ENCODE peak calls at places on chromosomes 3 and 15, in eight cellular contexts. Z is NCI-H2171 treated with DMSO at 0.1 percent for 48 hours; B is AG08395; S is ureter; D is T-helper 9 cell; A is activated CD8-positive, alpha-beta memory T cell treated with anti-CD3 and anti-CD28 coated beads for 48 hours; U is stimulated activated CD4-positive, alpha-beta T cell treated with anti-CD3 and anti-CD28 coated beads, Interleukin-2, amount 100 ng/mL, for 48 hours; L is non-pigmented ciliary epithelial cell. H is an unnamed sample.
A peak's percentile ranks its signal among the peaks of the same experiment; 100 is the strongest.

GRCh38 chr3:24145981-24146822 is 201.1 kb downstream of the NR1D2 start:
- DNase-seq in Z (no peak), B (peak; percentile 90), S (no peak), D (no peak), A (no peak), U (no peak), L (peak; percentile 74), H (no peak)

GRCh38 chr3:36763111-36763849 is 1.1 kb downstream of the DCLK3 start:
- DNase-seq in Z (no peak), B (no peak), S (no peak), D (no peak), A (no peak), U (no peak), L (no peak), H (no peak)

GRCh38 chr3:184733971-184734608 is 22.2 kb upstream of the MAGEF1 start:
- DNase-seq in Z (no peak), B (no peak), S (peak; percentile 19), D (no peak), A (no peak), U (no peak), L (no peak), H (no peak)

GRCh38 chr15:80885180-80885579 is 104.4 kb downstream of the MESD start:
- DNase-seq in Z (no peak), B (no peak), S (no peak), D (no peak), A (no peak), U (no peak), L (no peak), H (no peak)

GRCh38 chr3:132268956-132269355 is 48.3 kb upstream of the ACP3 start:
- DNase-seq in Z (no peak), B (peak; percentile 13), S (no peak), D (no peak), A (no peak), U (no peak), L (no peak), H (no peak)

GRCh38 chr15:41934843-41935242 is 37.5 kb downstream of the EHD4 start:
- DNase-seq in Z (no peak), B (no peak), S (peak; percentile 76), D (peak; percentile 73), A (peak; percentile 28), U (peak; percentile 48), L (no peak), H (no peak)

GRCh38 chr3:72041531-72041930 is 256.6 kb upstream of the PROK2 start:
- DNase-seq in Z (peak; percentile 81), B (peak; percentile 37), S (peak; percentile 52), D (no peak), A (no peak), U (no peak), L (no peak), H (no peak)

GRCh38 chr15:69145694-69146492 is 14.5 kb upstream of the GLCE start:
- DNase-seq in Z (peak; percentile 31), B (no peak), S (no peak), D (no peak), A (no peak), U (no peak), L (no peak), H (no peak)

GRCh38 chr3:157104928-157105652 is 54.9 kb downstream of the CCNL1 start:
- DNase-seq in Z (peak; percentile 3), B (no peak), S (no peak), D (no peak), A (no peak), U (no peak), L (no peak), H (no peak)

GRCh38 chr3:158713094-158713499 is 19.2 kb downstream of the RARRES1 start:
- DNase-seq in Z (no peak), B (no peak), S (no peak), D (no peak), A (no peak), U (no peak), L (no peak), H (no peak)